ENCODE peak calls at places on chromosome 11, in six cellular contexts. O is prostate gland, G is foreskin fibroblast, I is AG09309, U is kidney, V is thoracic aorta. D is an unnamed sample.

GRCh38 chr11:9716275-9717039 is 52.6 kb downstream of the SWAP70 start:
- DNase-seq in O (no peak), G (peak), I (no peak), U (no peak), V (no peak), D (peak)

GRCh38 chr11:102451693-102452460 is 688 bp downstream of the TMEM123 start:
- DNase-seq in O (peak), G (no peak), I (no peak), U (peak), V (no peak), D (no peak)

GRCh38 chr11:16917941-16918340 is 96.3 kb downstream of the PLEKHA7 start:
- DNase-seq in O (no peak), G (no peak), I (no peak), U (no peak), V (no peak), D (no peak)

GRCh38 chr11:93559681-93560080 is 16.5 kb upstream of the SMCO4 start:
- DNase-seq in O (no peak), G (no peak), I (no peak), U (no peak), V (no peak), D (no peak)

GRCh38 chr11:115297330-115297729 is 206.9 kb downstream of the CADM1 start:
- DNase-seq in O (no peak), G (no peak), I (no peak), U (no peak), V (no peak), D (no peak)

GRCh38 chr11:16814410-16815046 is 76.1 kb downstream of the C11orf58 start:
- DNase-seq in O (no peak), G (no peak), I (no peak), U (no peak), V (no peak), D (no peak)

GRCh38 chr11:107957109-107957588 is 28.9 kb downstream of the RAB39A start:
- DNase-seq in O (no peak), G (peak), I (peak), U (no peak), V (no peak), D (no peak)

GRCh38 chr11:126378763-126379162 is 23.3 kb downstream of the ST3GAL4 start:
- DNase-seq in O (no peak), G (no peak), I (no peak), U (no peak), V (no peak), D (no peak)

GRCh38 chr11:26948881-26949280 is 45.0 kb upstream of the FIBIN start:
- DNase-seq in O (no peak), G (no peak), I (no peak), U (no peak), V (no peak), D (no peak)

GRCh38 chr11:12778506-12778905 is 104.3 kb downstream of the TEAD1 start:
- DNase-seq in O (no peak), G (no peak), I (no peak), U (no peak), V (no peak), D (no peak)

GRCh38 chr11:75476716-75477613 is 44.0 kb upstream of the KLHL35 start:
- DNase-seq in O (peak), G (no peak), I (no peak), U (peak), V (no peak), D (no peak)

GRCh38 chr11:107785401-107785800 is 73.2 kb downstream of the SLC35F2 start:
- DNase-seq in O (no peak), G (peak), I (no peak), U (no peak), V (no peak), D (no peak)

GRCh38 chr11:75014129-75014528 is 25.4 kb downstream of the NEU3 start:
- DNase-seq in O (no peak), G (peak), I (peak), U (no peak), V (no peak), D (peak)

GRCh38 chr11:60781286-60782044 is 3.7 kb upstream of the MS4A10 start:
- DNase-seq in O (no peak), G (no peak), I (no peak), U (peak), V (no peak), D (no peak)

GRCh38 chr11:113796663-113797259 is 17.2 kb downstream of the CLDN25 start:
- DNase-seq in O (peak), G (peak), I (no peak), U (no peak), V (no peak), D (no peak)

GRCh38 chr11:91921974-91922373 is 302.6 kb upstream of the FAT3 start:
- DNase-seq in O (no peak), G (no peak), I (no peak), U (no peak), V (no peak), D (no peak)

GRCh38 chr11:94511932-94512781 is at the start of gene C11orf97:
- DNase-seq in O (peak), G (no peak), I (no peak), U (peak), V (no peak), D (no peak)

GRCh38 chr11:31236052-31236652 is 133.4 kb downstream of the DCDC1 start:
- DNase-seq in O (no peak), G (no peak), I (no peak), U (no peak), V (no peak), D (no peak)

GRCh38 chr11:57649826-57650738 is at the start of gene YPEL4:
- DNase-seq in O (no peak), G (peak), I (no peak), U (peak), V (no peak), D (no peak)

GRCh38 chr11:131739243-131739882 is 368.9 kb downstream of the NTM start:
- DNase-seq in O (no peak), G (no peak), I (no peak), U (no peak), V (no peak), D (no peak)

GRCh38 chr11:124676386-124676785 is 2.7 kb downstream of the SPA17 start:
- DNase-seq in O (no peak), G (no peak), I (no peak), U (no peak), V (no peak), D (no peak)

GRCh38 chr11:68973219-68973618 is 7.6 kb downstream of the MRGPRD start:
- DNase-seq in O (no peak), G (no peak), I (no peak), U (peak), V (no peak), D (no peak)

GRCh38 chr11:68977781-68978625 is 2.8 kb downstream of the MRGPRD start:
- DNase-seq in O (no peak), G (no peak), I (no peak), U (peak), V (no peak), D (no peak)

GRCh38 chr11:68976563-68976962 is 4.2 kb downstream of the MRGPRD start:
- DNase-seq in O (no peak), G (no peak), I (peak), U (peak), V (no peak), D (no peak)

GRCh38 chr11:68976095-68976494 is 4.7 kb downstream of the MRGPRD start:
- DNase-seq in O (no peak), G (no peak), I (no peak), U (peak), V (no peak), D (no peak)

GRCh38 chr11:68974421-68975194 is 6.2 kb downstream of the MRGPRD start:
- DNase-seq in O (no peak), G (no peak), I (no peak), U (peak), V (no peak), D (no peak)
- H3K4me3 ChIP-seq in O (no peak), G (no peak), I (no peak), U (no peak), V (no peak), D (no peak)

GRCh38 chr11:2143652-2144548 is 4.7 kb upstream of the IGF2 start:
- DNase-seq in O (no peak), G (no peak), I (no peak), U (no peak), V (no peak), D (no peak)
- TF ChIP-seq CTCF in O (no peak), G (no peak), I (no peak), U (no peak), V (no peak), D (no peak)

GRCh38 chr11:72821221-72821919 is 7.2 kb downstream of the ATG16L2 start:
- DNase-seq in O (no peak), G (no peak), I (no peak), U (no peak), V (no peak), D (no peak)
- H3K4me3 ChIP-seq in O (peak), G (peak), I (peak), U (peak), V (peak), D (peak)

GRCh38 chr11:77101043-77101537 is 1.6 kb upstream of the OMP start:
- DNase-seq in O (no peak), G (no peak), I (no peak), U (no peak), V (no peak), D (no peak)
- TF ChIP-seq CTCF in O (no peak), G (peak), I (peak), U (no peak), V (no peak), D (peak)

DNA sequence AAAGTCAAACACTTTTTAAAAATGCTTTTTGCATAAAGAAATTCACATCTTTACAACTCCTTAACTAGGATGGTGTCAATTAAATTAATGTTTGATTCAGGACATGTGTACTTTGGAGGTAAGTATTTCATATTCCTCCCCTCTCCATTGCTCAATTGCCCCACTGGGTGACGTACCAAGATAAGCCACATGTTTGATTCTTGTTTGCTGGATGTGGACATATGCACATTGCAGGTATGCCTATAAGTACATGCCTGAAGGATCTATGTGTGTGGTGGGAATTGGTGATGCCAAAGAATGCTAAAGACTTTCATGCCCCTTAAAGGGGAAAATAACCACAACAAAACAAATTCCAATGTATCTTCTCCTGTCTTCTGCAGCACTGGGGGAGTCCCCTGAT is 5.8 kb downstream of the CD44 start:
- DNase-seq in O (no peak), G (no peak), I (no peak), U (no peak), V (no peak), D (no peak)
- H3K4me3 ChIP-seq in O (no peak), G (peak), I (no peak), U (no peak), V (no peak), D (no peak)

DNA sequence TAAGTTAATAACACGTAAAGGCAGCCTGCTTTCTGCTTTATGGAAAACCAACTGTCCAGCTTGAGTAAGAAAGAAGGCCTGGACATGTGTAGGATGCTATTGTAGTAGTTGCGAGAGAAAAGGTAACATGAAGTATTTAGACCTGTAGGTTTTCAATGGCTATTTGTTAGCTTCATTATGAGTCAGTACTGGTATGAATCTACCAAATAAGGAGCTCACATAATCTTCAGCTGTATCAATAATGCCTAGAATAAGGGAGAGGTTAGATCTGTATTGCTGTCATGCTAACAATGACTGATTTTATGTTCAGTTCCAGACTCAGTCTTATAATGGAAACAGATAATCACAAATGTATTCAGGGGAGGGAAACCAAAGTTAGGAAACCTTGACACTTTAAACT is 550.3 kb downstream of the CNTN5 start:
- DNase-seq in O (no peak), G (no peak), I (no peak), U (no peak), V (no peak), D (no peak)
- TF ChIP-seq CTCF in O (no peak), G (no peak), I (no peak), U (no peak), V (no peak), D (no peak)

DNA sequence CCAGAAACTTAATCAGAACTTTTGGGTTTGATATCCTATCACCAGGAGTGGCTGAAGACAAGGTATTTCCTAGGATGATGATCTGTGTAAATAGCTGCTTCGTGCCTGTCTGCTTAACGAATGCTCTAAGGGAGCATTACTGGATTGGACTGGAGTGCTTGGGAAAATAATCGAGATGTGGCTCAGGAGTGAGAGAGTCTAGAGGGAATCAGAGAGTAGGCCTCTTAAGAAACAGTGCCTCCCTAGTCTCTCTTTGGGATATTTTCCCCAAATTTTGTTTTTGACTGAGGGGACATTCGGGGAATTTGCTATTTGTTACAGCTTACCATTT is 2.5 kb downstream of the MAML2 start:
- DNase-seq in O (no peak), G (no peak), I (no peak), U (no peak), V (no peak), D (no peak)
- H3K4me3 ChIP-seq in O (peak), G (peak), I (peak), U (peak), V (peak), D (peak)

DNA sequence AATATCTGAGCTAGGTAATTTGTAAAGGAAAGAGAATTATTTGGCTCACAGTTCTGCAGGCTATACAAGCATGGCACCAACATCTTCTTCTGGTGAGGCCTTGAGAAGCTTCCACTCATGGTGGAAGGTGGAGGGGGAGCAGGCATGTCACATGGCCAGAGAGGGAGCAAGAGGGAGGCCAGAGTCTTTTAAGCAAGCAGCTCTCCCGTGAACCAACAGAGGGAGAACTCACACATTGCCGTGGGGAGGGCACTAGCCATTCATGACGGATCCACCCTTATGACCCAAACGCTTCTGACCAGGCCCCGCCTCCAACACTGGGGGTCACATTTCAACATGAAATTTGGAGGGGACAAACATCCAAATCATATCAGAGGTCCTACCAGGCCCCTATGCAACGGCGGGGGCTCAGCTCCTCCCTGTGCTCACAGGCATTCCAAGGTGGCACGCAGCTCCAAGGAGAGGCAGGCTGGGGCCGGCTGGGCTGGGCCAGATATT is 4.6 kb downstream of the C11orf96 start:
- DNase-seq in O (no peak), G (no peak), I (no peak), U (peak), V (no peak), D (no peak)
- TF ChIP-seq CTCF in O (no peak), G (peak), I (peak), U (no peak), V (peak), D (peak)